ENCODE peak calls at places on chromosomes 16 and 17, in eight cellular contexts. One of them, this sample, is unnamed.

GRCh38 chr17:41689497-41690299 is 1.0 kb downstream of the EIF1 start:
- DNase-seq in testis: peak; percentile 46
- DNase-seq in cardiac fibroblast: peak; percentile 78
- DNase-seq in brain microvascular endothelial cell: peak; percentile 60
- DNase-seq in B cell: no peak
- DNase-seq in keratinocyte: no peak
- DNase-seq in GM20000: no peak
- DNase-seq in NB4: peak; percentile 80
- DNase-seq in this sample: no peak

GRCh38 chr16:46747777-46748651 is at the start of gene MYLK3:
- DNase-seq in NB4: no peak
- DNase-seq in brain microvascular endothelial cell: no peak
- DNase-seq in GM20000: no peak
- DNase-seq in keratinocyte: no peak
- DNase-seq in cardiac fibroblast: peak; percentile 60
- DNase-seq in B cell: no peak
- DNase-seq in testis: peak; percentile 12
- DNase-seq in this sample: no peak

GRCh38 chr17:55750750-55751641 is at the start of gene PCTP:
- DNase-seq in brain microvascular endothelial cell: peak; percentile 86
- DNase-seq in GM20000: peak; percentile 91
- DNase-seq in NB4: peak; percentile 94
- DNase-seq in B cell: peak; percentile 86
- DNase-seq in keratinocyte: peak; percentile 40
- DNase-seq in testis: peak; percentile 97
- DNase-seq in cardiac fibroblast: peak; percentile 97
- DNase-seq in this sample: peak; percentile 87

GRCh38 chr17:67293251-67294203 is 48.5 kb upstream of the HELZ start:
- DNase-seq in brain microvascular endothelial cell: peak; percentile 39
- DNase-seq in cardiac fibroblast: peak; percentile 71
- DNase-seq in NB4: peak; percentile 84
- DNase-seq in keratinocyte: no peak
- DNase-seq in GM20000: peak; percentile 87
- DNase-seq in B cell: peak; percentile 70
- DNase-seq in testis: peak; percentile 81
- DNase-seq in this sample: peak; percentile 87

GRCh38 chr17:78583091-78583490 is 5.9 kb upstream of the DNAH17 start:
- DNase-seq in cardiac fibroblast: no peak
- DNase-seq in GM20000: no peak
- DNase-seq in keratinocyte: no peak
- DNase-seq in NB4: no peak
- DNase-seq in B cell: no peak
- DNase-seq in testis: no peak
- DNase-seq in brain microvascular endothelial cell: peak; percentile 27
- DNase-seq in this sample: no peak

GRCh38 chr17:77445030-77445907 is 304.5 kb downstream of the SEC14L1 start:
- DNase-seq in testis: no peak
- DNase-seq in cardiac fibroblast: peak; percentile 88
- DNase-seq in B cell: peak; percentile 84
- DNase-seq in NB4: peak; percentile 93
- DNase-seq in keratinocyte: no peak
- DNase-seq in GM20000: peak; percentile 78
- DNase-seq in brain microvascular endothelial cell: no peak
- DNase-seq in this sample: peak; percentile 78

GRCh38 chr16:5460701-5461100 is 363.1 kb upstream of the EEF2KMT start:
- DNase-seq in testis: no peak
- DNase-seq in B cell: no peak
- DNase-seq in NB4: no peak
- DNase-seq in keratinocyte: no peak
- DNase-seq in brain microvascular endothelial cell: no peak
- DNase-seq in cardiac fibroblast: no peak
- DNase-seq in GM20000: no peak
- DNase-seq in this sample: no peak

GRCh38 chr17:5877948-5878347 is 192.2 kb upstream of the WSCD1 start:
- DNase-seq in cardiac fibroblast: no peak
- DNase-seq in B cell: no peak
- DNase-seq in GM20000: no peak
- DNase-seq in brain microvascular endothelial cell: no peak
- DNase-seq in keratinocyte: no peak
- DNase-seq in NB4: no peak
- DNase-seq in testis: peak; percentile 81
- DNase-seq in this sample: no peak

GRCh38 chr16:84672276-84673202 is 24.2 kb downstream of the KLHL36 start:
- DNase-seq in brain microvascular endothelial cell: peak; percentile 62
- DNase-seq in testis: peak; percentile 85
- DNase-seq in keratinocyte: no peak
- DNase-seq in B cell: peak; percentile 81
- DNase-seq in cardiac fibroblast: peak; percentile 73
- DNase-seq in NB4: peak; percentile 88
- DNase-seq in GM20000: peak; percentile 84
- DNase-seq in this sample: peak; percentile 86

GRCh38 chr16:55911616-55912015 is 36.4 kb upstream of the CES5A start:
- DNase-seq in cardiac fibroblast: no peak
- DNase-seq in brain microvascular endothelial cell: no peak
- DNase-seq in B cell: no peak
- DNase-seq in GM20000: no peak
- DNase-seq in keratinocyte: no peak
- DNase-seq in NB4: no peak
- DNase-seq in testis: no peak
- DNase-seq in this sample: no peak

GRCh38 chr17:79508291-79508716 is 102.5 kb downstream of the RBFOX3 start:
- DNase-seq in testis: no peak
- DNase-seq in B cell: no peak
- DNase-seq in brain microvascular endothelial cell: no peak
- DNase-seq in GM20000: no peak
- DNase-seq in keratinocyte: no peak
- DNase-seq in NB4: no peak
- DNase-seq in cardiac fibroblast: no peak
- DNase-seq in this sample: no peak

GRCh38 chr16:89345663-89346150 is 128.2 kb downstream of the ZNF778 start:
- DNase-seq in GM20000: no peak
- DNase-seq in cardiac fibroblast: no peak
- DNase-seq in testis: no peak
- DNase-seq in B cell: no peak
- DNase-seq in keratinocyte: no peak
- DNase-seq in brain microvascular endothelial cell: no peak
- DNase-seq in NB4: no peak
- DNase-seq in this sample: no peak

GRCh38 chr16:68408428-68408827 is 39.9 kb downstream of the SMPD3 start:
- DNase-seq in brain microvascular endothelial cell: no peak
- DNase-seq in testis: no peak
- DNase-seq in GM20000: no peak
- DNase-seq in keratinocyte: no peak
- DNase-seq in NB4: no peak
- DNase-seq in cardiac fibroblast: no peak
- DNase-seq in B cell: no peak
- DNase-seq in this sample: no peak

GRCh38 chr17:9900744-9901143 is 4.3 kb downstream of the RCVRN start:
- DNase-seq in testis: no peak
- DNase-seq in brain microvascular endothelial cell: no peak
- DNase-seq in NB4: no peak
- DNase-seq in cardiac fibroblast: peak; percentile 55
- DNase-seq in GM20000: no peak
- DNase-seq in B cell: no peak
- DNase-seq in keratinocyte: no peak
- DNase-seq in this sample: no peak

GRCh38 chr16:84065536-84066132 is 23.0 kb upstream of the SLC38A8 start:
- DNase-seq in GM20000: peak; percentile 40
- DNase-seq in keratinocyte: no peak
- DNase-seq in NB4: peak; percentile 62
- DNase-seq in cardiac fibroblast: peak; percentile 68
- DNase-seq in testis: peak; percentile 83
- DNase-seq in brain microvascular endothelial cell: peak; percentile 61
- DNase-seq in B cell: no peak
- DNase-seq in this sample: no peak

GRCh38 chr16:88645941-88646340 is 4.9 kb downstream of the CYBA start:
- DNase-seq in brain microvascular endothelial cell: no peak
- DNase-seq in testis: no peak
- DNase-seq in B cell: no peak
- DNase-seq in NB4: no peak
- DNase-seq in GM20000: no peak
- DNase-seq in cardiac fibroblast: no peak
- DNase-seq in keratinocyte: no peak
- DNase-seq in this sample: no peak

GRCh38 chr16:67428146-67428731 is 2.7 kb upstream of the HSD11B2 start:
- DNase-seq in brain microvascular endothelial cell: peak; percentile 22
- DNase-seq in testis: peak; percentile 81
- DNase-seq in NB4: peak; percentile 74
- DNase-seq in B cell: peak; percentile 80
- DNase-seq in cardiac fibroblast: peak; percentile 75
- DNase-seq in keratinocyte: no peak
- DNase-seq in GM20000: peak; percentile 85
- DNase-seq in this sample: peak; percentile 85

GRCh38 chr17:20314834-20315233 is 152.5 kb downstream of the LGALS9B start:
- DNase-seq in brain microvascular endothelial cell: no peak
- DNase-seq in testis: no peak
- DNase-seq in GM20000: no peak
- DNase-seq in B cell: no peak
- DNase-seq in keratinocyte: no peak
- DNase-seq in NB4: no peak
- DNase-seq in cardiac fibroblast: no peak
- DNase-seq in this sample: no peak

GRCh38 chr16:11370084-11370931 is 25.0 kb downstream of the RMI2 start:
- DNase-seq in GM20000: no peak
- DNase-seq in NB4: peak; percentile 84
- DNase-seq in B cell: peak; percentile 84
- DNase-seq in keratinocyte: no peak
- DNase-seq in testis: no peak
- DNase-seq in brain microvascular endothelial cell: no peak
- DNase-seq in cardiac fibroblast: no peak
- DNase-seq in this sample: no peak

GRCh38 chr16:3454093-3454492 is 10.6 kb downstream of the NAA60 start:
- DNase-seq in NB4: no peak
- DNase-seq in keratinocyte: no peak
- DNase-seq in brain microvascular endothelial cell: no peak
- DNase-seq in GM20000: no peak
- DNase-seq in B cell: no peak
- DNase-seq in testis: peak; percentile 13
- DNase-seq in cardiac fibroblast: no peak
- DNase-seq in this sample: no peak

GRCh38 chr16:4010225-4011158 is 105.8 kb downstream of the ADCY9 start:
- DNase-seq in GM20000: no peak
- DNase-seq in B cell: no peak
- DNase-seq in keratinocyte: no peak
- DNase-seq in cardiac fibroblast: no peak
- DNase-seq in NB4: no peak
- DNase-seq in brain microvascular endothelial cell: no peak
- DNase-seq in testis: no peak
- DNase-seq in this sample: no peak

DNA sequence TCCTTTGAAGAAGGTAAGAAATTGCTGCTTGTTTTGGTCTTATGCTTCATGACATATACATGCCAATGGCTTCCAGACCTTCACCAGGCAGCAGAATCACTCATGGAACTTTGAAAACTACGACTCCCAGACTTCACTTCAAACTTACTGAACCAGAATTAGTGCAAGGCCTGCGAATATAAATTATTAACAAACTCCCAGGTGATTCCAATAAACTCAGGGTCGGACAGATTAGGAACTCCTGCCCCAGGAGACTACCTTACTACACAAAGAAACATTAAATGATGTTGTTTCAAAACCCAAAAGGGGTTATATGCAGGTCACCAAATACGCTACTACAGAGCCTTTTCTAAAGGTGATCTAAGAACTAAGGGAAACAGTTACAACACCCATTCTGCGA is 20.4 kb downstream of the PSME3IP1 start:
- DNase-seq in cardiac fibroblast: no peak
- DNase-seq in NB4: no peak
- DNase-seq in brain microvascular endothelial cell: no peak
- DNase-seq in B cell: no peak
- DNase-seq in testis: no peak
- DNase-seq in GM20000: no peak
- DNase-seq in keratinocyte: no peak
- DNase-seq in this sample: no peak
- TF ChIP-seq CTCF in cardiac fibroblast: no peak
- TF ChIP-seq CTCF in NB4: no peak
- TF ChIP-seq CTCF in brain microvascular endothelial cell: no peak
- TF ChIP-seq CTCF in B cell: no peak
- TF ChIP-seq CTCF in testis: no peak
- TF ChIP-seq CTCF in GM20000: no peak
- TF ChIP-seq CTCF in keratinocyte: no peak
- TF ChIP-seq CTCF in this sample: no peak

DNA sequence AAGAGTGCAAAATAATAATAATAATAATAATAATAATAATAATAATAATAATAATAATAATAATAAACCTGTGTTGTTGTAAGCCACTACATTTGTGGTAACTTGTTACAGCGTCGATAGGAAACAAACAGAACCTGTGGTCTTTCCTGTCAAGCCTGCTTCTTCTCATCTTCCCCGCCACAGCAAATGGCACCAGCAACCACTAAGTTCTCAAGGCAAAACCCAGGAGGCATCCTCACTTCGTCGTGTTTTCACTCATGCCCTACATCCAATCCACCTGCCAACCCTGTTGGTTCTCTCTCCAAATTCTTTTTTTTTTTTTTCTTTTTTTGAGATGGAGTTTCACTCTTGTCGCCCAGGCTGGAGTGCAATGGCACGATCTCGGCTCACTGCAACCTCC is 34.2 kb downstream of the ITGAE start:
- DNase-seq in B cell: no peak
- DNase-seq in testis: no peak
- DNase-seq in brain microvascular endothelial cell: no peak
- DNase-seq in GM20000: no peak
- DNase-seq in cardiac fibroblast: no peak
- DNase-seq in keratinocyte: no peak
- DNase-seq in NB4: no peak
- DNase-seq in this sample: no peak
- TF ChIP-seq CTCF in B cell: no peak
- TF ChIP-seq CTCF in testis: no peak
- TF ChIP-seq CTCF in brain microvascular endothelial cell: no peak
- TF ChIP-seq CTCF in GM20000: no peak
- TF ChIP-seq CTCF in cardiac fibroblast: no peak
- TF ChIP-seq CTCF in keratinocyte: no peak
- TF ChIP-seq CTCF in NB4: no peak
- TF ChIP-seq CTCF in this sample: no peak

DNA sequence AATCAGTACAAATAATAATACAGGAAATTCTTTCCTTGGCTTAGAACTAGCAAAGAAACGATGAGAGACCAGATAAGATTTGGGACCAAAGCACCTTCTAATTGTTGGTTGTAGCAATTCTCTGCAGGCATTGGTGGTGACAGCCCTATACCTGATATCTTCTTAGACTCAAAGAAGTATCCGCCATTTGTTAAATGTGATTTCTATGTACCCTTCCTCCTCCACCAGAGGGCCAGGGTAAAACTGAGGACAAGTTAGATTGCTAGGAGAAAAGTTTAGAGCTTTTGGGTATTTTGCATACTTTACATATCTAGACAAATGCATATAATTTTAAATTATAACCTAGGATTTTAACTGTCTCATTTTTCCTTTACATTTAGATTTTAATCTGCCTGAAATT is 304.3 kb downstream of the HS3ST4 start:
- DNase-seq in brain microvascular endothelial cell: no peak
- DNase-seq in GM20000: no peak
- DNase-seq in NB4: peak; percentile 11
- DNase-seq in testis: no peak
- DNase-seq in cardiac fibroblast: no peak
- DNase-seq in B cell: no peak
- DNase-seq in keratinocyte: no peak
- DNase-seq in this sample: no peak
- TF ChIP-seq CTCF in brain microvascular endothelial cell: no peak
- TF ChIP-seq CTCF in GM20000: no peak
- TF ChIP-seq CTCF in NB4: peak; percentile 14
- TF ChIP-seq CTCF in testis: no peak
- TF ChIP-seq CTCF in cardiac fibroblast: no peak
- TF ChIP-seq CTCF in B cell: no peak
- TF ChIP-seq CTCF in keratinocyte: no peak
- TF ChIP-seq CTCF in this sample: no peak

GRCh38 chr16:64089697-64090096 is 1032.2 kb downstream of the CDH11 start:
- DNase-seq in cardiac fibroblast: peak; percentile 30
- DNase-seq in NB4: peak; percentile 42
- DNase-seq in testis: no peak
- DNase-seq in keratinocyte: no peak
- DNase-seq in B cell: no peak
- DNase-seq in GM20000: no peak
- DNase-seq in brain microvascular endothelial cell: peak; percentile 23
- DNase-seq in this sample: no peak
- TF ChIP-seq CTCF in cardiac fibroblast: peak; percentile 61
- TF ChIP-seq CTCF in NB4: peak; percentile 46
- TF ChIP-seq CTCF in testis: no peak
- TF ChIP-seq CTCF in keratinocyte: peak; percentile 14
- TF ChIP-seq CTCF in B cell: no peak
- TF ChIP-seq CTCF in GM20000: no peak
- TF ChIP-seq CTCF in brain microvascular endothelial cell: peak; percentile 68
- TF ChIP-seq CTCF in this sample: peak; percentile 28